ENCODE peak calls at places on chromosomes 2 and 18, in four cellular contexts. P is K562, Y is GM12878, C is HepG2. D is an unnamed sample.

GRCh38 chr2:47237375-47238357 is 82.6 kb upstream of the STPG4 start:
- DNase-seq in P (peak; percentile 94), Y (no peak), C (no peak), D (peak; percentile 63)

GRCh38 chr2:238939521-238940403 is 91.9 kb downstream of the TWIST2 start:
- DNase-seq in P (no peak), Y (no peak), C (no peak), D (no peak)

GRCh38 chr2:15908371-15908770 is 32.0 kb upstream of the MYCN start:
- DNase-seq in P (no peak), Y (no peak), C (no peak), D (no peak)

GRCh38 chr2:222115296-222115695 is 183.5 kb downstream of the PAX3 start:
- DNase-seq in P (no peak), Y (no peak), C (no peak), D (no peak)

GRCh38 chr2:189719531-189719930 is 43.1 kb downstream of the OSGEPL1 start:
- DNase-seq in P (no peak), Y (no peak), C (no peak), D (no peak)

GRCh38 chr2:231015462-231015861 is 19.5 kb downstream of the SPATA3 start:
- DNase-seq in P (no peak), Y (no peak), C (no peak), D (no peak)

GRCh38 chr2:238924496-238925195 is 76.8 kb downstream of the TWIST2 start:
- DNase-seq in P (no peak), Y (no peak), C (no peak), D (peak; percentile 10)

GRCh38 chr18:58861853-58862252 is 2.8 kb upstream of the ZNF532 start:
- DNase-seq in P (no peak), Y (no peak), C (no peak), D (no peak)

GRCh38 chr2:7012141-7012809 is 95.1 kb downstream of the RNF144A start:
- DNase-seq in P (no peak), Y (no peak), C (no peak), D (no peak)

GRCh38 chr2:10410716-10411437 is 37.2 kb downstream of the ODC1 start:
- DNase-seq in P (no peak), Y (no peak), C (no peak), D (no peak)

GRCh38 chr2:127609031-127609751 is 36.8 kb upstream of the GPR17 start:
- DNase-seq in P (no peak), Y (no peak), C (no peak), D (no peak)

GRCh38 chr2:230668184-230668938 is 44.3 kb upstream of the CAB39 start:
- DNase-seq in P (no peak), Y (peak; percentile 88), C (no peak), D (no peak)

GRCh38 chr2:227127236-227127635 is 36.8 kb downstream of the COL4A4 start:
- DNase-seq in P (no peak), Y (no peak), C (no peak), D (no peak)

GRCh38 chr2:108403494-108403893 is 25.7 kb downstream of the SULT1C4 start:
- DNase-seq in P (no peak), Y (no peak), C (no peak), D (no peak)

GRCh38 chr2:8249191-8249590 is 432.7 kb upstream of the ID2 start:
- DNase-seq in P (no peak), Y (no peak), C (no peak), D (no peak)

GRCh38 chr2:151156431-151156830 is 105.2 kb downstream of the RBM43 start:
- DNase-seq in P (no peak), Y (no peak), C (no peak), D (no peak)

GRCh38 chr2:151166410-151166809 is 95.3 kb downstream of the RBM43 start:
- DNase-seq in P (no peak), Y (no peak), C (no peak), D (no peak)

GRCh38 chr2:151159109-151159690 is 102.5 kb downstream of the RBM43 start:
- DNase-seq in P (no peak), Y (no peak), C (no peak), D (no peak)

GRCh38 chr2:151156943-151157705 is 104.5 kb downstream of the RBM43 start:
- DNase-seq in P (no peak), Y (no peak), C (no peak), D (no peak)

DNA sequence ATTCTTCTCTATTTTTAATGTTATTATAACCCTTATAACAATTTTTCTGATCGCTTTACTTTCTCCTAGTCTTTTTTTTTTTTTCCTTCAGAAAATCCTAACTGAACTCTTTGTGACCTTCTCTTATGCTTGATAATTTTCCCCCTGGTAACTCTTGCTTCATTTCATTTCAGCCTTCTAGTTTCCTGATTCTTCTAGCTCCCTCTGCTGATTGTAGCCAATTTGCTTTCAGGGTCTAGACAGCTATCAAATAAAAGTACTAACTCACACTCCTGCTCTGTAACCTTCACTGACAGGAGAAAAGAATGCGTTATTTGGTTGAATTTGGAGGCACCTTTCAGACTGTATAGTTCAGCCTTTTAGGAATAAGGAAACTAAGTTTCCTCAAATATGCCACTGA is 99.5 kb downstream of the RBM43 start:
- DNase-seq in P (no peak), Y (no peak), C (no peak), D (peak; percentile 28)
- H3K4me2 ChIP-seq in P (no peak overlapping the region), Y (no peak overlapping the region), C (no peak overlapping the region), D (no peak overlapping the region)

DNA sequence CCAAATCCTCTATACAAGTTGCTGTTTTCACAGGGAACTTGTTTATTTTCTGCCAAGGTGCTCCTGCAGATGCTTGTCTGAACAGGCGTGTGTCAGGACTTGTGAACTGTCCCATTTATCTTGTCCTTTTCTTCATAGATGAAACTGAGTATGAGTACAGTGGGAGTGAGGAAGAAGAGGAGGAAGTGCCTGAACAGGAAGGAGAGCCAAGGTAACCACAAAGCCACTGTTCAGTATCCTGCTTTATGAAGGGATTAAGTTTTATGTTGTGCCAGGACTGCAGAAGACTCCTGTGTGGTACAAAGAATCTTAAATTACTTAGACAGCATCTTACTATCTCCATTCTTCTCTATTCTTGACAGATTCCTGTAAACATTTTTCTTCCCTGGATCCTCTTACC is 145.0 kb downstream of the MAP4K4 start:
- DNase-seq in P (no peak), Y (no peak), C (no peak), D (peak; percentile 27)
- H3K36me3 ChIP-seq in P (peaks cover 64% of the 10 kb centered on the region), Y (peaks cover 1% of the 10 kb centered on the region), C (peaks cover 41% of the 10 kb centered on the region), D (peaks cover 32% of the 10 kb centered on the region)

GRCh38 chr2:20181761-20182160 is 43.2 kb downstream of the SDC1 start:
- DNase-seq in P (no peak), Y (no peak), C (no peak), D (no peak)

GRCh38 chr2:20178404-20179178 is 46.3 kb downstream of the SDC1 start:
- DNase-seq in P (no peak), Y (no peak), C (no peak), D (no peak)

GRCh38 chr2:20180676-20181648 is 44.0 kb downstream of the SDC1 start:
- DNase-seq in P (no peak), Y (no peak), C (no peak), D (no peak)

GRCh38 chr2:20179179-20179754 is 45.7 kb downstream of the SDC1 start:
- DNase-seq in P (no peak), Y (no peak), C (no peak), D (no peak)

DNA sequence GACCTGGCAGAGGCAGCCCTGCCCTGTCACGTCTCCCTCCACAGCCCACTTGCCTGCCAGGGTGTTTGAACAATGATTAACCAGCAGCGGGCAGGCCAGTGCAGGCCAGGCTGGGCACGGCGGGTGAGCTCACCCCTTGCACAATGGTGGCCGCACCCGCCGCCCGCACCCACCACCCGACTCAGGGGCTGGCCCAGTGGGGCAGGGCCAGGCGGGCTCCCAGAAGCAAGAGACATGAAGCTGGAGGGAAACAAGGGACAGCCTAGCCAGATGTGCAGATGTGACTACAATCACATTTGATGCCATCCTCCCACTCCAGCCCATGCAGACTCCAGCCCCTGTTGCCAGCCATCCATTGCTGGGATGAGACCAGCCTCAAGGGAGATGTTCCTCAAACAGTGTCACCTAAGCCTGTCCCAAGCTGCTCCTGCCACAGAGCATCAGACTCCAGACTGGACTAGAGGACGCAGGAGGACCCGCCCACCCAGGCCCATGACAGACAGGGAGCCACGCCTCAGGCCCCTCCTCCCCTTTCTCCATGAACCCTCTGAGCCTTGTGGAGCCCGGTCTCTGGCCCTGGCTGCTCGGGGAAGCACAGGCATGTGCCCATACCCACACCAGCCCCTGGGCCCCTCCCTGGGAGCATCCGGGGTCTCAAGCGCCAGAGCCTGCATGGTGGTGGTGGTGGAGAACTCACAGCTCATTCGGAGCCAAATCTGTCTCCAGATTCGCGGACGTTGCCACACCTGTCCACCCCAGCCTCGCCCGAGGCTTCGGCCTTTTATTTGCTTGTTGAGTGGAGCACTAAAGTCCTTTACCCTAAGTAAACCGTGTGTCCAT is 45.0 kb downstream of the SDC1 start:
- DNase-seq in P (peak; percentile 61), Y (no peak), C (peak; percentile 88), D (no peak)
- TF ChIP-seq MYC in P (no peak), Y (no peak), C (peak; percentile 46), D (no peak)

GRCh38 chr2:23988371-23988770 is 21.5 kb upstream of the MFSD2B start:
- DNase-seq in P (peak; percentile 37), Y (no peak), C (peak; percentile 13), D (peak; percentile 35)
- H3K4me2 ChIP-seq in P (no peak overlapping the region), Y (no peak overlapping the region), C (no peak overlapping the region), D (no peak overlapping the region)